ENCODE peak calls at places on chromosomes 2 and 18, in seven cellular contexts. U is midbrain, D is HS-5, G is HFFc6, L is mammary epithelial cell, N is NAMALWA, B is adrenal gland. E is an unnamed sample.

GRCh38 chr2:43171789-43172188 is 54.6 kb downstream of the ZFP36L2 start:
- DNase-seq in U (no peak), D (no peak), G (peak; percentile 20), L (no peak), N (no peak), B (peak; percentile 85), E (no peak)

GRCh38 chr18:79394438-79395307 is 1.1 kb upstream of the NFATC1 start:
- DNase-seq in U (no peak), D (no peak), G (peak; percentile 21), L (no peak), N (peak; percentile 79), B (no peak), E (no peak)

GRCh38 chr2:133490412-133490958 is 77.8 kb downstream of the NCKAP5 start:
- DNase-seq in U (no peak), D (no peak), G (no peak), L (no peak), N (no peak), B (no peak), E (no peak)

GRCh38 chr2:240203031-240203841 is 62.8 kb upstream of the OTOS start:
- DNase-seq in U (no peak), D (no peak), G (no peak), L (no peak), N (no peak), B (no peak), E (no peak)

GRCh38 chr2:28469304-28469703 is 26.6 kb upstream of the PLB1 start:
- DNase-seq in U (no peak), D (no peak), G (peak; percentile 13), L (no peak), N (no peak), B (peak; percentile 57), E (no peak)

GRCh38 chr18:41875094-41875780 is 79.8 kb upstream of the PIK3C3 start:
- DNase-seq in U (no peak), D (peak; percentile 56), G (peak; percentile 55), L (peak; percentile 70), N (no peak), B (no peak), E (no peak)

GRCh38 chr2:213069531-213069930 is 81.9 kb downstream of the IKZF2 start:
- DNase-seq in U (no peak), D (no peak), G (peak; percentile 23), L (peak; percentile 2), N (no peak), B (no peak), E (no peak)

GRCh38 chr2:101961287-101962242 is 30.2 kb upstream of the IL1R2 start:
- DNase-seq in U (peak; percentile 82), D (no peak), G (peak; percentile 61), L (no peak), N (no peak), B (peak; percentile 88), E (no peak)

GRCh38 chr2:98882368-98882767 is 53.7 kb downstream of the CRACDL start:
- DNase-seq in U (no peak), D (no peak), G (no peak), L (no peak), N (no peak), B (no peak), E (no peak)

GRCh38 chr2:99940963-99941362 is 201.4 kb downstream of the AFF3 start:
- DNase-seq in U (no peak), D (no peak), G (no peak), L (no peak), N (no peak), B (no peak), E (no peak)

GRCh38 chr2:16201876-16202642 is 261.7 kb downstream of the MYCN start:
- DNase-seq in U (no peak), D (no peak), G (no peak), L (peak; percentile 48), N (no peak), B (no peak), E (no peak)

GRCh38 chr2:16394072-16394985 is 271.3 kb downstream of the CYRIA start:
- DNase-seq in U (no peak), D (no peak), G (no peak), L (no peak), N (no peak), B (no peak), E (no peak)

GRCh38 chr2:28430790-28431418 is 38.2 kb downstream of the FOSL2 start:
- DNase-seq in U (no peak), D (no peak), G (no peak), L (no peak), N (no peak), B (no peak), E (no peak)

GRCh38 chr2:234191819-234192407 is 141.4 kb downstream of the SPP2 start:
- DNase-seq in U (no peak), D (no peak), G (no peak), L (peak; percentile 72), N (no peak), B (no peak), E (no peak)

GRCh38 chr2:142819411-142819810 is 58.1 kb upstream of the KYNU start:
- DNase-seq in U (no peak), D (no peak), G (no peak), L (no peak), N (no peak), B (no peak), E (no peak)

GRCh38 chr2:239719791-239720410 is 305.2 kb downstream of the NDUFA10 start:
- DNase-seq in U (no peak), D (no peak), G (no peak), L (no peak), N (no peak), B (peak; percentile 24), E (no peak)

GRCh38 chr18:42413870-42414269 is 458.8 kb downstream of the PIK3C3 start:
- DNase-seq in U (no peak), D (peak; percentile 23), G (no peak), L (no peak), N (no peak), B (no peak), E (no peak)

GRCh38 chr18:49238433-49239042 is 221.9 kb downstream of the DYM start:
- DNase-seq in U (peak; percentile 47), D (no peak), G (peak; percentile 26), L (no peak), N (peak; percentile 65), B (no peak), E (no peak)

GRCh38 chr2:104945866-104946265 is 92.0 kb downstream of the POU3F3 start:
- DNase-seq in U (peak; percentile 79), D (no peak), G (no peak), L (peak; percentile 9), N (no peak), B (no peak), E (no peak)

GRCh38 chr2:174660984-174661675 is 63.5 kb upstream of the WIPF1 start:
- DNase-seq in U (no peak), D (no peak), G (no peak), L (no peak), N (no peak), B (no peak), E (no peak)

GRCh38 chr2:72035518-72036172 is 112.0 kb downstream of the CYP26B1 start:
- DNase-seq in U (no peak), D (no peak), G (no peak), L (peak; percentile 61), N (no peak), B (peak; percentile 62), E (no peak)

GRCh38 chr18:2610549-2610948 is 39.2 kb downstream of the NDC80 start:
- DNase-seq in U (no peak), D (no peak), G (no peak), L (no peak), N (no peak), B (no peak), E (no peak)

GRCh38 chr2:24957221-24957620 is 14.5 kb downstream of the DNAJC27 start:
- DNase-seq in U (no peak), D (no peak), G (no peak), L (no peak), N (no peak), B (no peak), E (no peak)

GRCh38 chr2:66688951-66689350 is 254.0 kb downstream of the MEIS1 start:
- DNase-seq in U (no peak), D (no peak), G (no peak), L (no peak), N (no peak), B (no peak), E (no peak)

GRCh38 chr18:23462876-23463275 is 9.8 kb downstream of the RIOK3 start:
- DNase-seq in U (no peak), D (no peak), G (no peak), L (no peak), N (no peak), B (no peak), E (no peak)

GRCh38 chr2:9249036-9249800 is 42.6 kb downstream of the ASAP2 start:
- DNase-seq in U (no peak), D (peak; percentile 65), G (peak; percentile 73), L (peak; percentile 88), N (no peak), B (peak; percentile 20), E (no peak)

GRCh38 chr2:1052671-1053270 is 102.1 kb downstream of the SNTG2 start:
- DNase-seq in U (no peak), D (no peak), G (no peak), L (no peak), N (no peak), B (no peak), E (no peak)

GRCh38 chr2:67048314-67048713 is 348.8 kb upstream of the ETAA1 start:
- DNase-seq in U (no peak), D (no peak), G (no peak), L (no peak), N (peak; percentile 13), B (no peak), E (no peak)

GRCh38 chr2:88857274-88857741 is 165.8 kb downstream of the RPIA start:
- DNase-seq in U (no peak), D (no peak), G (no peak), L (no peak), N (no peak), B (no peak), E (no peak)

GRCh38 chr2:25618676-25619075 is 54.7 kb downstream of the DTNB start:
- DNase-seq in U (no peak), D (peak; percentile 19), G (peak; percentile 57), L (peak; percentile 93), N (no peak), B (no peak), E (no peak)

GRCh38 chr2:173830169-173830568 is 135.0 kb downstream of the SP3 start:
- DNase-seq in U (no peak), D (no peak), G (no peak), L (no peak), N (no peak), B (no peak), E (no peak)

GRCh38 chr2:61536723-61537581 is 1.2 kb downstream of the XPO1 start:
- DNase-seq in U (peak; percentile 81), D (peak; percentile 77), G (peak; percentile 84), L (peak; percentile 94), N (peak; percentile 96), B (peak; percentile 93), E (no peak)

GRCh38 chr2:118878531-118879149 is 31.2 kb upstream of the EN1 start:
- DNase-seq in U (no peak), D (no peak), G (no peak), L (peak; percentile 92), N (no peak), B (no peak), E (no peak)

GRCh38 chr18:13216732-13217465 is 1.7 kb upstream of the LDLRAD4 start:
- DNase-seq in U (peak; percentile 52), D (no peak), G (no peak), L (no peak), N (no peak), B (peak; percentile 59), E (no peak)

GRCh38 chr2:134398300-134398699 is 144.4 kb downstream of the MGAT5 start:
- DNase-seq in U (no peak), D (peak; percentile 93), G (peak; percentile 98), L (peak; percentile 58), N (no peak), B (no peak), E (no peak)

GRCh38 chr2:196758474-196759377 is 40.8 kb downstream of the GTF3C3 start:
- DNase-seq in U (peak; percentile 14), D (peak; percentile 20), G (peak; percentile 37), L (no peak), N (peak; percentile 40), B (no peak), E (no peak)

GRCh38 chr2:68714866-68715265 is 19.7 kb upstream of the ARHGAP25 start:
- DNase-seq in U (peak; percentile 40), D (no peak), G (no peak), L (no peak), N (peak; percentile 68), B (peak; percentile 74), E (no peak)

GRCh38 chr18:9575558-9575957 is 38.8 kb downstream of the PPP4R1 start:
- DNase-seq in U (peak; percentile 84), D (peak; percentile 69), G (peak; percentile 86), L (peak; percentile 74), N (peak; percentile 67), B (peak; percentile 94), E (no peak)

E was measured in D721Med.